ENCODE peak calls at places on chromosomes 11 and 22, in four cellular contexts. Y is endodermal cell, E is right cardiac atrium, S is A549. U is an unnamed sample.
A peak's percentile ranks its signal among the peaks of the same experiment; 100 is the strongest.

GRCh38 chr11:12831471-12832202 is 157.4 kb downstream of the TEAD1 start:
- DNase-seq in Y (no peak), E (no peak), S (no peak), U (no peak)

GRCh38 chr22:24796860-24797259 is 9.2 kb upstream of the SGSM1 start:
- DNase-seq in Y (peak; percentile 15), E (no peak), S (no peak), U (no peak)

GRCh38 chr11:66335531-66336233 is 552 bp downstream of the RIN1 start:
- DNase-seq in Y (peak; percentile 81), E (peak; percentile 57), S (no peak), U (no peak)

GRCh38 chr11:2097998-2098690 is 41.0 kb downstream of the IGF2 start:
- DNase-seq in Y (no peak), E (no peak), S (no peak), U (no peak)

GRCh38 chr11:131912127-131912526 is 541.7 kb downstream of the NTM start:
- DNase-seq in Y (no peak), E (no peak), S (no peak), U (no peak)

GRCh38 chr11:124069429-124070401 is 28.6 kb upstream of the OR10G7 start:
- DNase-seq in Y (peak; percentile 92), E (peak; percentile 28), S (peak; percentile 53), U (no peak)

GRCh38 chr11:3126207-3126865 is 38.8 kb downstream of the OSBPL5 start:
- DNase-seq in Y (peak; percentile 31), E (peak; percentile 67), S (no peak), U (peak; percentile 68)

GRCh38 chr22:45240810-45241631 is at the start of gene KIAA0930:
- DNase-seq in Y (peak; percentile 96), E (peak; percentile 87), S (peak; percentile 75), U (peak; percentile 66)

GRCh38 chr11:76225122-76225584 is 18.9 kb upstream of the WNT11 start:
- DNase-seq in Y (no peak), E (peak; percentile 74), S (no peak), U (no peak)

GRCh38 chr11:76224461-76225121 is 18.3 kb upstream of the WNT11 start:
- DNase-seq in Y (no peak), E (peak; percentile 7), S (no peak), U (no peak)

GRCh38 chr11:76228122-76229000 is 22.1 kb upstream of the WNT11 start:
- DNase-seq in Y (no peak), E (peak; percentile 11), S (no peak), U (no peak)

GRCh38 chr11:76229690-76230240 is 23.5 kb upstream of the WNT11 start:
- DNase-seq in Y (no peak), E (peak; percentile 9), S (no peak), U (no peak)

DNA sequence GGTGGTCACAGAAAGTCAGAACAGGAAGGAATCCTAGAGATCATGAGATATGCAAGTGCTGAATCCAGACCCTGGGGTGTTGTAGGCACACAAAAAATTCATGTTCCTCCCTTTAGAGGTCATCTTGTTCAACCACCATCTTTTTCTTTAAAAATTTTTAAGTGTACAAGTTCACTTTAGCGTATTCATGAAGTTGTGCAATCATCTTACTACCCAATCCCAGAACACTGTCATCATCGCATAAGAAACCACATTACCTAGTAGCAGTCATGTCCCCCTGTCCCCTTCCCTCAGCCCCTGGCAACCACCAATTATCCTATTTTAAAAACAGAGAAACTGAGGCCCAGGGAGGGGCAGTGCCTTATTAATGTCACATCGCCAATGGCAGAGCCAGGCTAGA is 20.3 kb upstream of the WNT11 start:
- DNase-seq in Y (no peak), E (peak; percentile 4), S (no peak), U (no peak)
- H3K27ac ChIP-seq in Y (no peak overlapping the region), E (no peak overlapping the region), S (no peak overlapping the region), U (no peak overlapping the region)

DNA sequence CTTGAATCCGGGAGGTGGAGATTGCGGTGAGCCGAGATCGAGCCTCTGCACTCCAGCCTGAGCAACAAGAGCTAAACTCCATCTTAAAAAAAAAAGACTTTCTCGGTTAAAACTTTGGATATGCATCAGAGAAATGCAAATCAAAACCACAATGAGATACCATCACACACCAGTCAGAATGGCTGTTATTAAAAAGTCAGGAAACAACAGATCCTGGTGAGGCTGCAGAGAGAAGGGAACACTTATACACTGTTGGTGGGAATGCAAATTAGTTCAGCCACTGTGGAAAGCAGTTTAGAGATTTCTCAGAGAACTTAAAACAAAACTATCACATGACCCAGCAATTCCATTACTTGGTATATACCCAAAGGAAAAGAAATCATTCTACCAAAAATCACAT is 619.4 kb upstream of the KIRREL3 start:
- DNase-seq in Y (no peak), E (no peak), S (no peak), U (no peak)
- H3K27ac ChIP-seq in Y (no peak overlapping the region), E (no peak overlapping the region), S (no peak overlapping the region), U (no peak overlapping the region)

GRCh38 chr11:27013741-27014415 is 20.0 kb downstream of the FIBIN start:
- DNase-seq in Y (no peak), E (no peak), S (no peak), U (peak; percentile 18)

GRCh38 chr11:27008811-27009535 is 15.1 kb downstream of the FIBIN start:
- DNase-seq in Y (no peak), E (no peak), S (no peak), U (no peak)

GRCh38 chr11:27012254-27012921 is 18.5 kb downstream of the FIBIN start:
- DNase-seq in Y (no peak), E (peak; percentile 22), S (no peak), U (no peak)

DNA sequence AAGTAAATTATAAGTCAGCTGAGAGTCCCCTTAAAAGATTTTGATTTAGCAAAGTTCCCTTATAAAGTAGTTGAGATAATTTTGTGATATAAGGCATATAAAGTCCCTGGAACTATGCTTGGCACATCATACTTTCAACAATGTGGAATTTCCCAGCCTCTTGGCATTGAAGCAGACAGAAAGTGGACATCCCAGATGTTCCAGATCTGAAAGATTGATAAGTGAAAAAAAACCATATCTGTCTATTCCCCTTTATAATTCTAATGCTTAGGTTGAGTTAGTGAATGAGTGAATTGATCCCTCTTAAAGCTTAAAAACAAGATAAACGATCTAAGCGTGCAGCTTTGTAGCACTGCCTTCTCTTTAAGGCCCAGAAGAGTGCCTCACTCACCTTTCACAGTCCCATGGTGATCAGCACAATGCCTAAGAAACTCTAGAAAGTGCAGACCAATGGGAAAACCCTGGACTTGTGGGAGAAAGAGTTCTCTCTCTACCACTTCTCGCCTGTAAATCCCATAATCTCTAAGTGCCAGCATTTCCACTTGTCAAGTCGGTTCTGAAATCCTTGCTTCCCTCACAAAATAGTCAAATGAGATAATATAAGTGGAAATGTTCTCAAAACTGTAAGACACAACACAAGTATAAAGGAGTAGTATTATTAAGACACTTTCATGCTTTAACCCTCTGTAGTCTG is 17.8 kb downstream of the FIBIN start:
- DNase-seq in Y (no peak), E (no peak), S (no peak), U (no peak)
- H3K27ac ChIP-seq in Y (peak overlapping the region; percentile 81), E (no peak overlapping the region), S (no peak overlapping the region), U (no peak overlapping the region)

GRCh38 chr11:110777765-110778164 is 65.5 kb upstream of the ARHGAP20 start:
- DNase-seq in Y (no peak), E (no peak), S (no peak), U (peak; percentile 62)
- H3K27ac ChIP-seq in Y (no peak overlapping the region), E (no peak overlapping the region), S (no peak overlapping the region), U (peak overlapping the region; percentile 52)

DNA sequence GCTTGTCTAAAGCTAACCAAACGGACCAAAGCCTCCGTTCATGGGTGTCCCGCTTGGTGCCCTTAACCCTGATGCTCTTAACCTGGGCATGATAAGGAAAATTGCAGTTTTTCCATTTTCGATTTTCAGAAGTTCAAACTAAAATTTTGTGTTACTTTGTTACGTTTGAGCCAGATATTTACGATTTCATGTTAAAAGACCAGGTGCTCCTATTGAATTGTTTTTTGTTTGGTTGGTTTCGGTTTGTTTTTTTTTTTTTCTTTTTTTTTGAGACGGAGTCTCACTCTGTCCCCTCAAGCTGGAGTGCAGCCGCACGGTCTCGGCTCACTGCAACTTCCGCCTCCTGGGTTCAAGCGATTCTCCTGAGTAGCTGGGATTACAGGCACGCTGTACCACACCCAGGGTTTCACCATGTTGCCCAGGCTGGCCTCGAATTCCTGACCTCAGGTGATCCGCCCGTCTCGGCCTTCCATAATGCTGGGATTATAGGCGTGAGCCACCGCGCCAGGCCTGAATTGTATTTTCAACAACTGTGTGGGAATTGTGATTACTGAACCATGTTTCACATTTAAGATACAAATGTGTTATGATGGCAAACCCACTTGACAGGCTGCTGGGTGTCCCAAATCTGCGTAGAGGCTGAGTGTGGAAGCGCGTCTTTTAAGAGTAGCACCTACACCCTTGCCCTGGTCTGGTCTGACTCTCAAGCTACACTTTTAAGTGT is 864 bp upstream of the USP28 start:
- DNase-seq in Y (peak; percentile 49), E (no peak), S (no peak), U (no peak)
- H3K27ac ChIP-seq in Y (peak overlapping the region; percentile 93), E (peak overlapping the region; percentile 100), S (peak overlapping the region; percentile 95), U (peak overlapping the region; percentile 79)

DNA sequence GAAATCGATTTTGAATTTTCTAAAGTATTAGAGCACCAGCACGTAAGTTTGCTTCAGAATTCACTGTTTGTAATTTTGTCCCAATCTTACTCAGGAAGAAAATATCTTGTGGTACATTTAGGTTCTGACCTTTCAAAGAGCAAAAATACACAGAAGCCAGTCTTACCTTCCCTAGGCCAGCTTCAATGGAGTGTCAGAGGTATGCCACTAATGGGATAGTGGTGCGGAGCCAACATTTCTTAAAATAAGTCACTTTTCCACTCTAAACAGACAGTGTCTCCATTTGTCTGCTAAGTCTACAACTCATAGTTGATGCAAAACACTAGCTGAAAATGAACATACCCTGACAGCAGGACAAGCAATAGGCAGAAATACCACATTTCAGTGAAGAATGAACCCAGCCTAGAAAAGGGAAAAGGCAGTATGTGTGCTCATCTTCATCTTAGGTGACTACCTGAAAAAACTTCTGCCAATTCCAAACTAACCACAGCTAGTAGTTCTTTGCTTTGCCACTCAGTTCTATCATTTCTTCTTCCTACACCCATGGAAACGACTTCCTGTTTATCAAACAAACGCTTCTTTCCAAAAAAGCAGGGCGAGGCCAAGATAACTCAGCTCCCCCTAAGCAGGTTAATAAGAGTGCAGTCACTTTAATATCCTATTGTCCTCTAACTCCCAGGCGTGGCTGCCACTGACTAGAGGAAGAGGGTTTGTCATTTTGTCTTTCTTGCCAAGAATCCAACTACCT is 94.0 kb upstream of the APOA1 start:
- DNase-seq in Y (no peak), E (peak; percentile 29), S (peak; percentile 56), U (no peak)
- H3K27ac ChIP-seq in Y (no peak overlapping the region), E (peak overlapping the region; percentile 2), S (no peak overlapping the region), U (no peak overlapping the region)

DNA sequence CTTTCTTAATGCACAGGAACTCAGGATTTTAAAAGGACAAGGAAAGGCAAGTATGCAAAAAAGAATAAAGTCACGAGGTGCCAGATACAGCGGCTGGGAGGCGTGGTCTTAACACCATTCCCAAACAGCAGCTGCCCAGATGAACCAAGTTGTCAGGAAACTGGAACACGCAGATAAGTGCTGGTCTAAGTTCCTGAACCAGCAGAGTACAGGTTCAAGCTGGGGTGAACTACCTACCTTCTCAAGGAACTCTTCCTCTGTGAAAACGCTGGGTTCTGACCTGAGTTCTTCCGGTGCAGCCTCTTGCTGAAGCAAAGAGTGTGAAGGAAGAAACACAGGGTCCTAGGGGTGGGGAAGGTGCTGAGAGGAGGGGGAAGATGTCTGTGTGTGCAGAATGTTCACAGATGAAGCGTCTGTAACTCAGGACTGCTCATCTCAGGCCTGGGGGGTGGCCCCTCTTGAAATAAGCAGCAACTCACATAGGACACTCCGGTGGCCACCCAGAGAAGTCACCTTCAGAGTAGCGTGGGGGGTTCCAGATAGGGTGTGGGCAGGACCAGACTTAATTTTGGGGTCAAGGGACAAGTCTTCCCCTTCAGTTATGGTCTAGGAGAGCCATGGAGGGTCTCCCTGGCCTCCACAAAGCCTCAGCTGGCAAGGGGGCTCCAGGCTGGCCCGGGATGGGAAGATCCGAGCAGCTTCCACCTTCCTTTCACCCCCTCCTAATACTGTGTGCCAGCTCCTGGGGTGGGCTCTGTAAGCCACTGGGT is 3.2 kb downstream of the TPST2 start:
- DNase-seq in Y (no peak), E (peak; percentile 39), S (no peak), U (no peak)
- H3K27ac ChIP-seq in Y (no peak overlapping the region), E (peak overlapping the region; percentile 3), S (no peak overlapping the region), U (no peak overlapping the region)